ENCODE peak calls at places on chromosomes 2 and 18, in six cellular contexts. One of them, this sample, is unnamed.

GRCh38 chr2:221467610-221468009 is 104.5 kb downstream of the EPHA4 start:
- DNase-seq in K562: no peak
- DNase-seq in A549: no peak
- DNase-seq in GM12878: no peak
- DNase-seq in HepG2: no peak
- DNase-seq in endothelial cell of umbilical vein: peak
- DNase-seq in this sample: no peak

GRCh38 chr18:68841301-68841700 is 43.4 kb downstream of the CCDC102B start:
- DNase-seq in HepG2: no peak
- DNase-seq in K562: no peak
- DNase-seq in GM12878: no peak
- DNase-seq in endothelial cell of umbilical vein: no peak
- DNase-seq in A549: no peak
- DNase-seq in this sample: no peak

GRCh38 chr18:79912409-79912991 is 39.0 kb downstream of the SLC66A2 start:
- DNase-seq in GM12878: no peak
- DNase-seq in A549: no peak
- DNase-seq in HepG2: no peak
- DNase-seq in K562: no peak
- DNase-seq in endothelial cell of umbilical vein: no peak
- DNase-seq in this sample: no peak

GRCh38 chr18:59767732-59768131 is 70.5 kb upstream of the CCBE1 start:
- DNase-seq in A549: no peak
- DNase-seq in GM12878: no peak
- DNase-seq in K562: no peak
- DNase-seq in endothelial cell of umbilical vein: no peak
- DNase-seq in HepG2: no peak
- DNase-seq in this sample: no peak

GRCh38 chr2:33373986-33374385 is 102.5 kb upstream of the RASGRP3 start:
- DNase-seq in HepG2: no peak
- DNase-seq in endothelial cell of umbilical vein: no peak
- DNase-seq in GM12878: no peak
- DNase-seq in K562: no peak
- DNase-seq in A549: peak
- DNase-seq in this sample: no peak

GRCh38 chr18:10860382-10860781 is 289.0 kb downstream of the PIEZO2 start:
- DNase-seq in HepG2: no peak
- DNase-seq in GM12878: no peak
- DNase-seq in A549: no peak
- DNase-seq in K562: no peak
- DNase-seq in endothelial cell of umbilical vein: no peak
- DNase-seq in this sample: no peak

GRCh38 chr2:40209728-40210127 is 242.2 kb downstream of the SLC8A1 start:
- DNase-seq in endothelial cell of umbilical vein: no peak
- DNase-seq in A549: no peak
- DNase-seq in GM12878: no peak
- DNase-seq in HepG2: no peak
- DNase-seq in K562: no peak
- DNase-seq in this sample: no peak

GRCh38 chr2:236236559-236237450 is 27.4 kb downstream of the ASB18 start:
- DNase-seq in A549: no peak
- DNase-seq in HepG2: no peak
- DNase-seq in GM12878: no peak
- DNase-seq in endothelial cell of umbilical vein: peak
- DNase-seq in K562: no peak
- DNase-seq in this sample: no peak

GRCh38 chr2:86020984-86021383 is 84.7 kb downstream of the POLR1A start:
- DNase-seq in K562: no peak
- DNase-seq in A549: no peak
- DNase-seq in endothelial cell of umbilical vein: peak
- DNase-seq in GM12878: no peak
- DNase-seq in HepG2: no peak
- DNase-seq in this sample: no peak

GRCh38 chr2:503288-503999 is 173.8 kb downstream of the TMEM18 start:
- DNase-seq in GM12878: no peak
- DNase-seq in endothelial cell of umbilical vein: no peak
- DNase-seq in A549: no peak
- DNase-seq in K562: no peak
- DNase-seq in HepG2: no peak
- DNase-seq in this sample: no peak

GRCh38 chr2:37417321-37417720 is 72.9 kb downstream of the QPCT start:
- DNase-seq in A549: no peak
- DNase-seq in GM12878: no peak
- DNase-seq in endothelial cell of umbilical vein: no peak
- DNase-seq in K562: no peak
- DNase-seq in HepG2: no peak
- DNase-seq in this sample: no peak

GRCh38 chr2:227717687-227718567 is at the start of gene SLC19A3:
- DNase-seq in K562: peak
- DNase-seq in endothelial cell of umbilical vein: peak
- DNase-seq in A549: peak
- DNase-seq in HepG2: peak
- DNase-seq in GM12878: no peak
- DNase-seq in this sample: no peak

GRCh38 chr2:221731432-221731831 is 159.3 kb upstream of the EPHA4 start:
- DNase-seq in endothelial cell of umbilical vein: no peak
- DNase-seq in HepG2: peak
- DNase-seq in K562: no peak
- DNase-seq in GM12878: peak
- DNase-seq in A549: peak
- DNase-seq in this sample: no peak

GRCh38 chr2:11698009-11698922 is 28.3 kb upstream of the NTSR2 start:
- DNase-seq in A549: no peak
- DNase-seq in endothelial cell of umbilical vein: no peak
- DNase-seq in HepG2: peak
- DNase-seq in GM12878: no peak
- DNase-seq in K562: no peak
- DNase-seq in this sample: no peak

GRCh38 chr2:65282492-65283053 is 54.9 kb downstream of the ACTR2 start:
- DNase-seq in K562: no peak
- DNase-seq in endothelial cell of umbilical vein: no peak
- DNase-seq in GM12878: no peak
- DNase-seq in A549: no peak
- DNase-seq in HepG2: no peak
- DNase-seq in this sample: no peak

GRCh38 chr2:33719067-33719466 is 120.0 kb upstream of the FAM98A start:
- DNase-seq in K562: no peak
- DNase-seq in endothelial cell of umbilical vein: no peak
- DNase-seq in HepG2: no peak
- DNase-seq in A549: no peak
- DNase-seq in GM12878: no peak
- DNase-seq in this sample: no peak

GRCh38 chr2:1777792-1778191 is 33.5 kb upstream of the PXDN start:
- DNase-seq in K562: no peak
- DNase-seq in endothelial cell of umbilical vein: no peak
- DNase-seq in GM12878: no peak
- DNase-seq in HepG2: no peak
- DNase-seq in A549: no peak
- DNase-seq in this sample: no peak

GRCh38 chr2:67486041-67486796 is 89.1 kb downstream of the ETAA1 start:
- DNase-seq in K562: no peak
- DNase-seq in HepG2: no peak
- DNase-seq in GM12878: no peak
- DNase-seq in endothelial cell of umbilical vein: no peak
- DNase-seq in A549: no peak
- DNase-seq in this sample: no peak

DNA sequence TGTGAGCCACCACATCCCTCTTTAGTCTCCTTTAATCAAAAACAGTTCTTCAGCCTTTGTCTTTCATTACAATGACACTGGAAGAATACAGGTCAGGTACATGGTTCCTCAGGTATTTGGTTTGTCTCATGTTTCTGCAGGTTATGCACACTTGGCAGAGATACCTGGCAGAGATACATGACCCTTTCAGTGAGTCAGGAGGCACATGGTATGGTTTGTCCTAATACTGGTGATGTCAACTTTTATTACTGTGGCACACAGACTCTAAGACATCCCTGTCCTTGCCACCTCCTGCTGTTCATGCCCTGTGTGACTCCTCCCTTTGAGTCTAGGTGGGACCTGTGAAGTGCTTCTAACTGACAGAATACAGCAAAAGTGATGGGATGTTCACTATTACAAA is 58.4 kb downstream of the SPIRE1 start:
- DNase-seq in endothelial cell of umbilical vein: no peak
- DNase-seq in GM12878: no peak
- DNase-seq in K562: no peak
- DNase-seq in HepG2: no peak
- DNase-seq in A549: no peak
- DNase-seq in this sample: no peak
- TF ChIP-seq MYC in endothelial cell of umbilical vein: no peak
- TF ChIP-seq MYC in GM12878: no peak
- TF ChIP-seq MYC in K562: no peak
- TF ChIP-seq MYC in HepG2: no peak
- TF ChIP-seq MYC in A549: no peak
- TF ChIP-seq MYC in this sample: no peak

DNA sequence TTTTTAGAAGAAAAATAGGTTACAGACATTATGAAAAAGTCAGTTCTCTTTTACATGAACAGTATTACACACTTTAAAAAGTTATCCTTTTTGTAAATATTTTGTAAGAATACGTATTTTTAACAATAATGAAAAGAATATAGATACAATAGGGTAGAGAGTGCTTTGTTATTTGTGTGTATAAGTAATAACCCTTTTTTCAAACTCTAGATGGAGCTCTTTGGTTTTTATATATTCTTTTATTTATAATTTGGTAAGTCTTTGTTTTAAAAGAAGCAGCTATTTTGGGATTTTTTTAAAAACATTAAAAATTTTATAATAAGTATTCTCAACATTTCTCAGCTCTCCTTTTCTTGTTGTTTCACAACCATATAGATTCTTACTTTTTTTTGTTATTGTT is 46.2 kb downstream of the ACYP2 start:
- DNase-seq in GM12878: no peak
- DNase-seq in K562: no peak
- DNase-seq in HepG2: no peak
- DNase-seq in A549: no peak
- DNase-seq in endothelial cell of umbilical vein: peak
- DNase-seq in this sample: no peak
- TF ChIP-seq CTCF in GM12878: no peak
- TF ChIP-seq CTCF in K562: no peak
- TF ChIP-seq CTCF in HepG2: no peak
- TF ChIP-seq CTCF in A549: no peak
- TF ChIP-seq CTCF in endothelial cell of umbilical vein: no peak
- TF ChIP-seq CTCF in this sample: no peak

GRCh38 chr2:112045446-112046014 is 9.5 kb upstream of the TMEM87B start:
- DNase-seq in endothelial cell of umbilical vein: no peak
- DNase-seq in HepG2: no peak
- DNase-seq in K562: no peak
- DNase-seq in GM12878: no peak
- DNase-seq in A549: no peak
- DNase-seq in this sample: no peak
- TF ChIP-seq MYC in endothelial cell of umbilical vein: no peak
- TF ChIP-seq MYC in HepG2: no peak
- TF ChIP-seq MYC in K562: no peak
- TF ChIP-seq MYC in GM12878: no peak
- TF ChIP-seq MYC in A549: no peak
- TF ChIP-seq MYC in this sample: no peak

GRCh38 chr2:179336782-179337534 is 72.3 kb upstream of the SESTD1 start:
- DNase-seq in K562: no peak
- DNase-seq in endothelial cell of umbilical vein: no peak
- DNase-seq in GM12878: no peak
- DNase-seq in HepG2: no peak
- DNase-seq in A549: no peak
- DNase-seq in this sample: no peak
- TF ChIP-seq CTCF in K562: no peak
- TF ChIP-seq CTCF in endothelial cell of umbilical vein: no peak
- TF ChIP-seq CTCF in GM12878: no peak
- TF ChIP-seq CTCF in HepG2: no peak
- TF ChIP-seq CTCF in A549: no peak
- TF ChIP-seq CTCF in this sample: no peak

DNA sequence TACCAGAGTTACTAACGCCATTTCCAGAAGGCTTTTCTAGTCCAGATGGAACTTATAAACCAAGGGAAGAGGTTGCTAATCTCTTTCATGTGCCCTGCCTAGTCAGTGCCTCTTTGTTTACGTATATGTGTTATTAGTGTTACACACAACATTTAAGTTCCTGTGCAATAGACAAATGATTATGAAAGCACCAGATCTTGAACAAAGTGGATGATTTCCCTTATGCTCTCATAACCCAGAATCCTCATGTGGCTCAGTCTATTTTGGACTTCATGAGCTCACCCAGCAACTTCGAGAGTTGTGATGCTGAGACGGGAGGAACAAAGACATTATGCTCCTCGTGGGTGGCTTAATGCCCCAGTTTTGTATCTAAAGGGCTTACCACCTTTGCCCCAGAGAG is 214.4 kb upstream of the SP5 start:
- DNase-seq in A549: no peak
- DNase-seq in K562: no peak
- DNase-seq in GM12878: no peak
- DNase-seq in HepG2: no peak
- DNase-seq in endothelial cell of umbilical vein: no peak
- DNase-seq in this sample: no peak
- TF ChIP-seq MYC in A549: no peak
- TF ChIP-seq MYC in K562: no peak
- TF ChIP-seq MYC in GM12878: no peak
- TF ChIP-seq MYC in HepG2: no peak
- TF ChIP-seq MYC in endothelial cell of umbilical vein: no peak
- TF ChIP-seq MYC in this sample: no peak

GRCh38 chr2:140205093-140205492 is 1424.9 kb upstream of the NXPH2 start:
- DNase-seq in endothelial cell of umbilical vein: no peak
- DNase-seq in HepG2: no peak
- DNase-seq in GM12878: no peak
- DNase-seq in K562: no peak
- DNase-seq in A549: no peak
- DNase-seq in this sample: no peak
- TF ChIP-seq CTCF in endothelial cell of umbilical vein: no peak
- TF ChIP-seq CTCF in HepG2: no peak
- TF ChIP-seq CTCF in GM12878: no peak
- TF ChIP-seq CTCF in K562: no peak
- TF ChIP-seq CTCF in A549: no peak
- TF ChIP-seq CTCF in this sample: no peak

DNA sequence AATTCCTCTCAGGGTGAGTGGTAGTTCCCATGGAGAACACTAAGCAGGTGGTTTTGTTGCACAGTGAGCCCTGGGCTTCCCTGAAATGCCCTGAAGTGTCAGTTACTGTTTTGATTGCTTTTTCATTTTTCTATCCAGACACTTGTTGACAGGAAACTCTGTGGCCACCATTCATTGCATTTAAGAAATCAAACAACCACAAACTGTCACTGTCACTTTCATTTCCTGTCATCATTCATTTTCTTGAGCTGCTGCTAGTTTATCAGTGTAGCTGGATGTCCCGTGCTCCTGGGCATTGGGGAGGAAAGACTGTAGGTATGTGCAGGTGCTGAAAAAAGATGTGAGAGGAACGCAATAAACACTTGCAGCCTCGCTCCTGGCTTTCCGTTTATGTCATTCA is 891.6 kb upstream of the ZEB2 start:
- DNase-seq in HepG2: no peak
- DNase-seq in K562: no peak
- DNase-seq in endothelial cell of umbilical vein: no peak
- DNase-seq in GM12878: peak
- DNase-seq in A549: no peak
- DNase-seq in this sample: peak
- TF ChIP-seq MYC in HepG2: no peak
- TF ChIP-seq MYC in K562: no peak
- TF ChIP-seq MYC in endothelial cell of umbilical vein: no peak
- TF ChIP-seq MYC in GM12878: no peak
- TF ChIP-seq MYC in A549: no peak
- TF ChIP-seq MYC in this sample: peak

GRCh38 chr2:138829326-138829725 is 49.1 kb upstream of the NXPH2 start:
- DNase-seq in A549: peak
- DNase-seq in GM12878: no peak
- DNase-seq in HepG2: peak
- DNase-seq in endothelial cell of umbilical vein: peak
- DNase-seq in K562: peak
- DNase-seq in this sample: peak
- TF ChIP-seq CTCF in A549: peak
- TF ChIP-seq CTCF in GM12878: peak
- TF ChIP-seq CTCF in HepG2: peak
- TF ChIP-seq CTCF in endothelial cell of umbilical vein: peak
- TF ChIP-seq CTCF in K562: peak
- TF ChIP-seq CTCF in this sample: peak

This sample was measured in NB4.